ENCODE peak calls at places on chromosomes 3 and 15, in nine cellular contexts. J is nephron progenitor cell, N is ovary, M is upper lobe of right lung, G is AG10803, X is progenitor cell of endocrine pancreas, V is WTC11, H is GM12864, T is AG04449. C is an unnamed sample.

GRCh38 chr3:138370321-138370720 is 21.9 kb downstream of the MRAS start:
- DNase-seq in T (no peak), N (no peak), V (no peak), M (peak), G (no peak), J (no peak), X (no peak), H (no peak), C (no peak)

GRCh38 chr3:113898892-113899291 is 48.9 kb upstream of the ZDHHC23 start:
- DNase-seq in T (peak), G (peak), X (no peak), M (no peak), H (no peak), N (no peak), V (no peak), J (no peak), C (no peak)

GRCh38 chr3:24306518-24306917 is 188.1 kb downstream of the THRB start:
- DNase-seq in V (no peak), X (no peak), T (no peak), N (no peak), G (no peak), H (no peak), J (no peak), M (no peak), C (no peak)

GRCh38 chr3:171248426-171249115 is 211.6 kb downstream of the TNIK start:
- DNase-seq in G (no peak), V (no peak), X (no peak), M (no peak), H (peak), N (no peak), T (no peak), J (no peak), C (no peak)

GRCh38 chr3:130539005-130539404 is 22.0 kb downstream of the COL6A6 start:
- DNase-seq in X (no peak), N (no peak), T (no peak), J (peak), G (peak), V (peak), H (no peak), M (peak), C (peak)

GRCh38 chr3:79028916-79029315 is 738.9 kb downstream of the ROBO1 start:
- DNase-seq in H (no peak), N (no peak), X (no peak), T (no peak), J (no peak), V (no peak), M (no peak), G (no peak), C (no peak)

GRCh38 chr3:127450331-127450730 is 140.2 kb downstream of the TPRA1 start:
- DNase-seq in X (no peak), T (no peak), G (no peak), J (no peak), N (no peak), M (peak), V (no peak), H (no peak), C (no peak)

GRCh38 chr3:189941679-189942078 is 179.0 kb downstream of the P3H2 start:
- DNase-seq in J (no peak), V (no peak), X (no peak), G (no peak), T (no peak), M (no peak), N (no peak), H (no peak), C (no peak)

GRCh38 chr15:82647045-82647834 is at the start of gene CPEB1:
- DNase-seq in J (peak), T (no peak), G (peak), X (no peak), N (peak), H (no peak), V (peak), M (no peak), C (peak)

GRCh38 chr15:85800460-85801123 is 5.9 kb upstream of the KLHL25 start:
- DNase-seq in T (no peak), M (peak), N (no peak), G (peak), X (no peak), J (no peak), H (no peak), V (no peak), C (no peak)

GRCh38 chr15:23569513-23569912 is 4.0 kb downstream of the MKRN3 start:
- DNase-seq in M (no peak), V (no peak), H (no peak), J (no peak), X (no peak), T (no peak), G (peak), N (no peak), C (no peak)

GRCh38 chr15:31366169-31366734 is 39.6 kb downstream of the KLF13 start:
- DNase-seq in M (peak), H (no peak), J (no peak), X (no peak), T (no peak), V (no peak), G (peak), N (peak), C (no peak)

GRCh38 chr15:43930556-43930955 is 103.8 kb downstream of the WDR76 start:
- DNase-seq in N (no peak), T (no peak), X (no peak), G (no peak), J (no peak), V (no peak), H (no peak), M (no peak), C (no peak)

GRCh38 chr15:81901323-81901722 is 144.5 kb downstream of the MEX3B start:
- DNase-seq in V (no peak), N (no peak), G (no peak), X (no peak), T (no peak), H (no peak), J (no peak), M (no peak), C (no peak)

GRCh38 chr3:110680365-110680909 is 391.2 kb upstream of the NECTIN3 start:
- DNase-seq in J (no peak), V (no peak), G (no peak), N (no peak), H (no peak), X (no peak), M (no peak), T (no peak), C (no peak)

GRCh38 chr3:23734481-23734880 is 71.3 kb upstream of the UBE2E1 start:
- DNase-seq in V (no peak), M (no peak), H (no peak), T (no peak), N (no peak), X (no peak), G (no peak), J (no peak), C (no peak)

GRCh38 chr3:12467746-12468145 is 16.5 kb upstream of the TSEN2 start:
- DNase-seq in M (peak), T (no peak), X (no peak), N (no peak), G (no peak), V (no peak), H (no peak), J (no peak), C (no peak)

GRCh38 chr15:79431636-79432344 is at the start of gene MINAR1:
- DNase-seq in H (no peak), X (peak), M (no peak), G (peak), J (peak), V (peak), N (no peak), T (no peak), C (peak)
- TF ChIP-seq CTCF in H (no peak), X (peak), M (no peak), G (peak), J (peak), V (no peak), N (no peak), T (peak), C (peak)

GRCh38 chr15:66085128-66085527 is 168.4 kb downstream of the MEGF11 start:
- DNase-seq in G (no peak), X (no peak), T (no peak), N (no peak), M (no peak), V (peak), H (no peak), J (no peak), C (peak)
- TF ChIP-seq CTCF in G (no peak), X (no peak), T (no peak), N (no peak), M (no peak), V (peak), H (peak), J (peak), C (peak)

GRCh38 chr3:71614869-71615268 is 31.3 kb upstream of the FOXP1 start:
- DNase-seq in N (no peak), J (no peak), T (no peak), G (no peak), V (no peak), X (no peak), M (no peak), H (no peak), C (no peak)
- TF ChIP-seq CTCF in N (no peak), J (no peak), T (no peak), G (no peak), V (no peak), X (no peak), M (no peak), H (no peak), C (no peak)

GRCh38 chr3:141271279-141272033 is 39.8 kb downstream of the PXYLP1 start:
- DNase-seq in X (no peak), M (no peak), N (no peak), H (no peak), V (no peak), J (no peak), T (no peak), G (no peak), C (no peak)

GRCh38 chr3:141266797-141267555 is 35.4 kb downstream of the PXYLP1 start:
- DNase-seq in M (no peak), X (no peak), N (no peak), H (no peak), J (no peak), T (no peak), V (no peak), G (no peak), C (no peak)

GRCh38 chr3:141266186-141266585 is 34.6 kb downstream of the PXYLP1 start:
- DNase-seq in N (no peak), M (no peak), V (no peak), H (no peak), T (no peak), G (no peak), J (no peak), X (no peak), C (no peak)

GRCh38 chr3:141268791-141269190 is 37.2 kb downstream of the PXYLP1 start:
- DNase-seq in M (peak), H (no peak), T (no peak), G (no peak), J (no peak), N (no peak), V (no peak), X (no peak), C (no peak)

DNA sequence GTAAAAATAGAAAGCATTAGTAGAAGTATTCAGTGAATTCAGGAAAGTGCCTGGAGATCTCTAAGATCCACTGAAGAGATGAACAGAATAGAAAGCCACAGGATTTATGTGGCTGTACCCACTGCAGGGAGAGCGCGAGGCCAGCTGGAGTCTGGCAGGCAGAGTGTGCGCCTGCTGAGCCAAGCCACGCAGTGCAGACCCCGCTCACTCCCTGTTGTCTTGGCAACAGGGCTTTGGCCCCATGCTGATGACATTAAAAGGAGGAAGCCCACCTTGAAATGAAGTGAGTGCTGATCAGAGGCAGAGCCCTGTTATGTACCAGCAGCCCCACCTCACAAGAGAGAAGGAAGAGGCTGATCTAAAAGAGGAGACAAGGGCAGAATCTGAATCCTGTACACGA is 36.7 kb downstream of the PXYLP1 start:
- DNase-seq in J (no peak), M (peak), H (no peak), N (no peak), G (no peak), T (no peak), X (no peak), V (no peak), C (no peak)
- TF ChIP-seq CTCF in J (no peak), M (no peak), H (no peak), N (no peak), G (no peak), T (no peak), X (no peak), V (no peak), C (no peak)

GRCh38 chr3:99313481-99313880 is 324.9 kb upstream of the COL8A1 start:
- DNase-seq in G (peak), T (no peak), H (no peak), V (no peak), J (no peak), M (no peak), X (no peak), N (no peak), C (no peak)

GRCh38 chr3:99315896-99316295 is 322.5 kb upstream of the COL8A1 start:
- DNase-seq in M (no peak), J (no peak), T (no peak), N (no peak), H (no peak), X (no peak), G (no peak), V (no peak), C (no peak)

GRCh38 chr3:99319450-99319849 is 318.9 kb upstream of the COL8A1 start:
- DNase-seq in N (no peak), M (no peak), J (no peak), H (no peak), V (no peak), T (no peak), X (no peak), G (peak), C (no peak)

GRCh38 chr3:99319961-99320360 is 318.4 kb upstream of the COL8A1 start:
- DNase-seq in N (no peak), G (peak), J (no peak), M (no peak), H (no peak), V (no peak), T (peak), X (no peak), C (no peak)

DNA sequence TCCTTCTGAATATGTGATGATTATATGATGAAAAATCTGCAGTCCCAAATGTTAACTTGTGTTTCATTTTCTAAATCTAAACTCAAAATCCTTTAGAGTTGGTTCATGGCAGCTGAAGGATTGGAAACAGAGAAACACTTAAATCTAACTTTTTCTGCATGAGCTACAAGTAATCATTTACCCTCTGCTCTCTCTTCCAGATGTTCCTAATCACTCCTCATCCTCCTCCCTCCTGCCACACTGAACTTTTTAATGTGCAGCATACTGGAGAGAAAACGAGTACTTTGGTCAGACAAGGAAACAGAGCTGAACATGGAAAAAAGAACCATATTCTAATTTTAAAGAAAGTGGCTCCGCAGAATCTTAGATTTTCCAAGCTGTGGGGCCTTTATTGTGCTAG is 321.2 kb upstream of the COL8A1 start:
- DNase-seq in X (no peak), H (no peak), T (no peak), J (no peak), M (no peak), N (no peak), V (no peak), G (peak), C (no peak)
- TF ChIP-seq CTCF in X (no peak), H (no peak), T (no peak), J (no peak), M (no peak), N (no peak), V (no peak), G (no peak), C (no peak)

DNA sequence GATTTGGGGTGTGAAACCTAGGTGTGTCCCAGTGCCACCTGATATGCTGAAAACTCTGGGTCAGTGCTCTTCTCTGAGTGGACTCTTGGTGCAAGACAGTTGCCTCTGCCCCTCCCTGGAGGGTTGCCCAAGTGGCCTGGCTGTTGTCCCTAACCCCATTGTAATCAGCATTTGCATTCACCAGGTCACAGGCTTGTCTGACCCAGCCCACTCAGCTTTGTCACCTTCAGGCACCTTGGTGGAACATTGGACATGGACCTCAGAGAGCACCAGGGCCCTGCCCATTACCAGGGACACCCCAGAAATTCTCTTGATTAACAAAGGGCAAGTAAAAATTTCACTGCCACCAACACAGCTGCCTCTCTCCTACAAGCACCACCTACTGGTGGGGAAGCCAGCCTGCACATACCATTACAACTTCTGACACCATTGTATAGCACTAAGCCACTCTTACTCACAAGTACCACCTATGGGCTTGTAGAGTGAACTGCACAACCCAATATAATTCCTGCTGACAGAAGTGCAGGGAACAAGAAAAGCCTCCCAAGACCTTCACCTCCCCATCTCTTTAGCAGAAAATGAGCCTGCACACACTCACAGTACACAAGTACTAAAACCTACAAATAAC is 324.6 kb downstream of the EPHA6 start:
- DNase-seq in G (no peak), T (no peak), M (no peak), H (no peak), J (no peak), V (peak), X (no peak), N (no peak), C (no peak)
- TF ChIP-seq CTCF in G (no peak), T (no peak), M (no peak), H (peak), J (peak), V (peak), X (peak), N (no peak), C (peak)

GRCh38 chr15:90071220-90071807 is 31.0 kb downstream of the IDH2 start:
- DNase-seq in M (peak), J (peak), G (peak), H (no peak), V (peak), T (peak), N (peak), X (peak), C (peak)
- TF ChIP-seq CTCF in M (peak), J (peak), G (peak), H (peak), V (peak), T (peak), N (peak), X (peak), C (peak)

C was measured in neural crest cell.